ENCODE peak calls at places on chromosome 10, in six cellular contexts. Y, S, W, O, P and D are unnamed samples.

GRCh38 chr10:128096486-128097199 is 29.6 kb downstream of the MKI67 start:
- DNase-seq in S (no peak), W (no peak), P (no peak), Y (no peak), O (no peak), D (no peak)

GRCh38 chr10:33706746-33707145 is 372.3 kb upstream of the NRP1 start:
- DNase-seq in S (no peak), Y (no peak), O (no peak), W (no peak), P (no peak), D (no peak)

GRCh38 chr10:110335314-110336064 is 30.8 kb upstream of the SMNDC1 start:
- DNase-seq in O (no peak), W (no peak), P (no peak), Y (no peak), S (no peak), D (no peak)

GRCh38 chr10:54159924-54160323 is 641.1 kb downstream of the PCDH15 start:
- DNase-seq in S (no peak), P (no peak), O (no peak), W (no peak), Y (no peak), D (no peak)

GRCh38 chr10:127990846-127991542 is 84.1 kb downstream of the PTPRE start:
- DNase-seq in S (no peak), O (no peak), Y (no peak), P (no peak), W (no peak), D (peak)

GRCh38 chr10:21513035-21513434 is 12.4 kb downstream of the SKIDA1 start:
- DNase-seq in Y (no peak), S (no peak), P (no peak), W (no peak), O (no peak), D (no peak)

GRCh38 chr10:73554729-73555128 is 36.4 kb downstream of the USP54 start:
- DNase-seq in W (no peak), O (no peak), Y (no peak), P (no peak), S (no peak), D (no peak)

GRCh38 chr10:47402681-47403301 is 18.7 kb upstream of the ZNF488 start:
- DNase-seq in O (no peak), S (no peak), P (no peak), Y (no peak), W (no peak), D (no peak)

GRCh38 chr10:68434657-68435056 is 27.6 kb upstream of the RUFY2 start:
- DNase-seq in W (no peak), P (no peak), Y (no peak), O (no peak), S (no peak), D (no peak)

GRCh38 chr10:13614530-13615332 is 28.0 kb downstream of the PRPF18 start:
- DNase-seq in Y (peak), S (no peak), W (peak), P (no peak), O (no peak), D (no peak)

GRCh38 chr10:52674474-52674873 is 98.1 kb downstream of the MBL2 start:
- DNase-seq in W (no peak), S (no peak), P (no peak), Y (no peak), O (no peak), D (no peak)

GRCh38 chr10:33459597-33459996 is 125.1 kb upstream of the NRP1 start:
- DNase-seq in Y (no peak), W (no peak), S (no peak), O (no peak), P (no peak), D (no peak)

GRCh38 chr10:101060951-101061813 is 607 bp upstream of the KAZALD1 start:
- DNase-seq in P (peak), O (peak), W (no peak), Y (peak), S (peak), D (peak)

GRCh38 chr10:132355754-132356153 is 23.8 kb downstream of the LRRC27 start:
- DNase-seq in Y (no peak), S (no peak), P (no peak), W (no peak), O (no peak), D (no peak)

GRCh38 chr10:122054046-122055025 is 65.4 kb downstream of the TACC2 start:
- DNase-seq in Y (peak), P (no peak), W (no peak), O (no peak), S (peak), D (peak)

GRCh38 chr10:123583639-123584418 is 82.3 kb upstream of the GPR26 start:
- DNase-seq in Y (peak), P (no peak), O (peak), S (peak), W (peak), D (peak)

GRCh38 chr10:44520651-44521050 is 135.8 kb upstream of the CXCL12 start:
- DNase-seq in S (no peak), P (no peak), W (no peak), O (no peak), Y (no peak), D (no peak)

GRCh38 chr10:13047529-13048206 is 46.2 kb upstream of the CCDC3 start:
- DNase-seq in O (no peak), P (no peak), Y (no peak), W (no peak), S (no peak), D (no peak)

GRCh38 chr10:124641282-124642075 is 102.7 kb downstream of the FAM53B start:
- DNase-seq in P (peak), W (no peak), S (no peak), O (no peak), Y (no peak), D (no peak)

GRCh38 chr10:89167915-89168314 is 39.2 kb downstream of the CH25H start:
- DNase-seq in Y (no peak), W (no peak), O (no peak), S (no peak), P (no peak), D (no peak)

GRCh38 chr10:30215631-30216030 is 133.4 kb downstream of the MTPAP start:
- DNase-seq in S (no peak), O (no peak), Y (no peak), W (no peak), P (no peak), D (no peak)

GRCh38 chr10:50992356-50992866 is 81.9 kb upstream of the PRKG1 start:
- DNase-seq in Y (no peak), S (no peak), W (no peak), P (no peak), O (no peak), D (no peak)